ENCODE peak calls at places on chromosomes 13 and 19, in four cellular contexts. Y is activated B cell treated with CpG ODN at 0.5 μM for 24 hours, U is ovary, Q is NB4. W is an unnamed sample.
A peak's percentile ranks its signal among the peaks of the same experiment; 100 is the strongest.

GRCh38 chr13:65613004-65613403 is 1617.1 kb downstream of the PCDH9 start:
- DNase-seq in Y (no peak), U (no peak), Q (peak; percentile 3), W (no peak)

GRCh38 chr19:18731562-18732008 is 48.1 kb downstream of the CRTC1 start:
- DNase-seq in Y (no peak), U (no peak), Q (no peak), W (no peak)

GRCh38 chr19:48296963-48297734 is 27.3 kb downstream of the ZNF114 start:
- DNase-seq in Y (no peak), U (no peak), Q (no peak), W (no peak)

GRCh38 chr13:75850915-75851314 is 214.8 kb downstream of the LMO7 start:
- DNase-seq in Y (no peak), U (no peak), Q (peak; percentile 7), W (no peak)

GRCh38 chr19:35421362-35421761 is 26.7 kb upstream of the FFAR2 start:
- DNase-seq in Y (no peak), U (no peak), Q (no peak), W (no peak)

GRCh38 chr13:96925869-96926628 is 68.2 kb downstream of the OXGR1 start:
- DNase-seq in Y (no peak), U (no peak), Q (no peak), W (no peak)

GRCh38 chr13:49587311-49587847 is 2.0 kb upstream of the RCBTB1 start:
- DNase-seq in Y (no peak), U (no peak), Q (no peak), W (no peak)

GRCh38 chr13:66501187-66501586 is 728.9 kb downstream of the PCDH9 start:
- DNase-seq in Y (no peak), U (no peak), Q (no peak), W (no peak)

GRCh38 chr19:16541526-16542044 is 652 bp downstream of the CHERP start:
- DNase-seq in Y (no peak), U (no peak), Q (no peak), W (no peak)

GRCh38 chr19:2820112-2820702 is 539 bp downstream of the ZNF554 start:
- DNase-seq in Y (no peak), U (no peak), Q (peak; percentile 24), W (no peak)

GRCh38 chr13:20073775-20074174 is 87.1 kb downstream of the GJA3 start:
- DNase-seq in Y (no peak), U (no peak), Q (no peak), W (no peak)

GRCh38 chr13:106480511-106480910 is 55.0 kb downstream of the EFNB2 start:
- DNase-seq in Y (no peak), U (no peak), Q (no peak), W (no peak)

GRCh38 chr19:33447336-33448158 is 74.0 kb downstream of the CEBPG start:
- DNase-seq in Y (no peak), U (no peak), Q (no peak), W (no peak)

GRCh38 chr13:37109080-37109678 is 3.7 kb upstream of the CSNK1A1L start:
- DNase-seq in Y (no peak), U (no peak), Q (peak; percentile 36), W (no peak)

GRCh38 chr13:79492313-79492798 is 11.4 kb downstream of the NDFIP2 start:
- DNase-seq in Y (no peak), U (no peak), Q (no peak), W (no peak)

GRCh38 chr13:82900453-82900852 is 981.8 kb downstream of the SLITRK1 start:
- DNase-seq in Y (no peak), U (no peak), Q (no peak), W (no peak)

GRCh38 chr13:101449971-101450748 is 2.3 kb upstream of the ITGBL1 start:
- DNase-seq in Y (no peak), U (no peak), Q (no peak), W (no peak)

GRCh38 chr19:38168632-38169031 is 55.4 kb downstream of the DPF1 start:
- DNase-seq in Y (no peak), U (no peak), Q (no peak), W (no peak)

GRCh38 chr19:6476155-6476895 is 5.3 kb downstream of the DENND1C start:
- DNase-seq in Y (peak; percentile 33), U (peak; percentile 46), Q (peak; percentile 31), W (peak; percentile 78)

GRCh38 chr13:33373624-33374023 is 88.1 kb upstream of the STARD13 start:
- DNase-seq in Y (no peak), U (no peak), Q (no peak), W (no peak)

GRCh38 chr13:72890546-72890945 is 108.6 kb downstream of the PIBF1 start:
- DNase-seq in Y (no peak), U (no peak), Q (no peak), W (no peak)

GRCh38 chr13:32001392-32001768 is 30.2 kb upstream of the FRY start:
- DNase-seq in Y (no peak), U (no peak), Q (peak; percentile 91), W (no peak)

GRCh38 chr19:29658221-29658991 is 6.9 kb upstream of the PLEKHF1 start:
- DNase-seq in Y (no peak), U (no peak), Q (no peak), W (no peak)

GRCh38 chr19:32498641-32499200 is 82.3 kb upstream of the PDCD5 start:
- DNase-seq in Y (no peak), U (no peak), Q (peak; percentile 32), W (no peak)

GRCh38 chr19:45780448-45781281 is 1.6 kb downstream of the DMPK start:
- DNase-seq in Y (no peak), U (peak; percentile 40), Q (no peak), W (no peak)

GRCh38 chr19:20334760-20335159 is 167.7 kb downstream of the ZNF486 start:
- DNase-seq in Y (no peak), U (no peak), Q (no peak), W (no peak)

GRCh38 chr13:44747179-44747578 is 171.0 kb upstream of the TSC22D1 start:
- DNase-seq in Y (no peak), U (no peak), Q (no peak), W (no peak)

GRCh38 chr19:38725469-38726283 is 18.6 kb downstream of the CAPN12 start:
- DNase-seq in Y (no peak), U (no peak), Q (no peak), W (no peak)

GRCh38 chr13:105207586-105208293 is 1327.7 kb downstream of the EFNB2 start:
- DNase-seq in Y (no peak), U (no peak), Q (no peak), W (no peak)
- TF ChIP-seq CTCF in Y (no peak), U (no peak), Q (no peak), W (peak; percentile 11)

GRCh38 chr19:53537126-53537522 is 821 bp upstream of the ZNF331 start:
- DNase-seq in Y (no peak), U (no peak), Q (peak; percentile 4), W (no peak)

GRCh38 chr19:53538378-53539109 is 599 bp downstream of the ZNF331 start:
- DNase-seq in Y (no peak), U (no peak), Q (no peak), W (no peak)

GRCh38 chr19:53540091-53540490 is 2.1 kb downstream of the ZNF331 start:
- DNase-seq in Y (no peak), U (no peak), Q (no peak), W (no peak)

GRCh38 chr19:53536223-53536543 is 1.8 kb upstream of the ZNF331 start:
- DNase-seq in Y (no peak), U (no peak), Q (no peak), W (no peak)

GRCh38 chr19:53537523-53538377 is at the start of gene ZNF331:
- DNase-seq in Y (peak; percentile 85), U (peak; percentile 88), Q (peak; percentile 81), W (peak; percentile 68)
- TF ChIP-seq CTCF in Y (no peak), U (peak; percentile 72), Q (no peak), W (no peak)

DNA sequence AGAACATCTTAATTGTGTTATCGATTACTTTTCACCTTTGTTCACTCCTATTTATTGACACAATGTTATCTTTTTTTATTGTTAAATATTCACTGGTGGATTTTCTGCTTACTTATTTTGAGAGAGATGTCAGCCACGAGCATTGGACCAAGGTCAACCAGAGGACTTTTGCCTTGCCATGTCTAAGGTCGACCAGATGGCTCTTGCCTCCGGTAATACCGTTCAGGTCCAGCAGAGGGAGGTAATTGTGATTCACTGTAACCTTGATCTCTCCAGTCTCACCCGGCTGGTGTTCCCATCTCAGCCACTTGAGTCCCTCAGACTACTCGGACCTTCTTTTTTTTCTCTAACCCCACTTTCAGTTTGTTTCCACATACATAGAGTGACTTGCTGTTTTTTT is 1438.1 kb downstream of the UQCRFS1 start:
- DNase-seq in Y (no peak), U (no peak), Q (peak; percentile 58), W (no peak)
- TF ChIP-seq CTCF in Y (no peak), U (no peak), Q (peak; percentile 41), W (no peak)

GRCh38 chr13:113211774-113212173 is 2.4 kb downstream of the CUL4A start:
- DNase-seq in Y (no peak), U (no peak), Q (peak; percentile 61), W (no peak)
- TF ChIP-seq CTCF in Y (no peak), U (no peak), Q (peak; percentile 37), W (peak; percentile 32)

GRCh38 chr13:35961461-35962220 is 169.5 kb downstream of the DCLK1 start:
- DNase-seq in Y (no peak), U (no peak), Q (no peak), W (no peak)
- TF ChIP-seq CTCF in Y (no peak), U (no peak), Q (no peak), W (no peak)

GRCh38 chr13:26061947-26062346 is 10.1 kb upstream of the SHISA2 start:
- DNase-seq in Y (no peak), U (no peak), Q (peak; percentile 34), W (no peak)

GRCh38 chr13:26060366-26060765 is 8.6 kb upstream of the SHISA2 start:
- DNase-seq in Y (no peak), U (no peak), Q (no peak), W (no peak)

GRCh38 chr13:26067601-26068000 is 15.8 kb upstream of the SHISA2 start:
- DNase-seq in Y (no peak), U (no peak), Q (no peak), W (no peak)

GRCh38 chr13:26058704-26059103 is 6.9 kb upstream of the SHISA2 start:
- DNase-seq in Y (no peak), U (no peak), Q (no peak), W (no peak)

DNA sequence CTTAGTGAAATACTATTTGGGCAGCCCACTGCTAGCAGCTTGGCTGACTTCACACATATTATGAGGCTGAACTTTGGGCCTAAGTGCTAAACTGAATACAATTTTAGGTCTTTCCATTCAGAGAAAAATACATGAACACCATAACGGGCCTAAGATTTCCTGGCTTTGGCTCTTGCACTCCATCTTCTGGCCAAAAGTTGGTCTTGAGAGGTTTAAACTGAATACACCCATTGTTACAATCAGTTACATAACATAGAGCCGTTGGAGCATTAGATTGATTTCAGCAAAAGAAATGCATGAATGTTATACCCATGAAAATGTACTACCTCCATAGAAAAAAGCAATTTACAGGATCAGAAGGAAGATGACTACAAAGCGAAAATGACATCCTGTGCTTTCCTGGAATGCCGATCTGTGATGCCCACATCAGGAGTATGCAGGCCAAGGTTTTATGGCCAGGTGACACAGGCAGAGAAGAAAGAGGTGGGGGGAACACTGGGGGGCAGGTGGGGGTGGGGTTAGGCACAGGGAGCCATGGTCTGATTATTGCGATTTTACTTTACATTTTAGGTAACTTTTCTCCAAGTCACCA is 11.1 kb upstream of the SHISA2 start:
- DNase-seq in Y (no peak), U (no peak), Q (peak; percentile 75), W (no peak)
- TF ChIP-seq CTCF in Y (no peak), U (peak; percentile 10), Q (peak; percentile 76), W (peak; percentile 83)